ENCODE peak calls at places on chromosomes 1 and 21, in seven cellular contexts. One of them, this sample, is unnamed.

GRCh38 chr1:233368106-233368783 is 40.7 kb downstream of the MAP3K21 start:
- DNase-seq in fibroblast of the aortic adventitia: peak
- DNase-seq in GM06990: no peak
- DNase-seq in osteoblast: no peak
- DNase-seq in AG04450: no peak
- DNase-seq in NB4: no peak
- DNase-seq in left lung: no peak
- DNase-seq in this sample: peak

GRCh38 chr1:234019387-234019786 is 114.9 kb downstream of the SLC35F3 start:
- DNase-seq in AG04450: no peak
- DNase-seq in NB4: no peak
- DNase-seq in GM06990: no peak
- DNase-seq in fibroblast of the aortic adventitia: no peak
- DNase-seq in left lung: no peak
- DNase-seq in osteoblast: no peak
- DNase-seq in this sample: no peak

GRCh38 chr21:35476616-35477395 is 427.7 kb upstream of the RUNX1 start:
- DNase-seq in AG04450: peak
- DNase-seq in GM06990: no peak
- DNase-seq in osteoblast: no peak
- DNase-seq in fibroblast of the aortic adventitia: peak
- DNase-seq in left lung: no peak
- DNase-seq in NB4: no peak
- DNase-seq in this sample: peak

GRCh38 chr1:162145966-162146696 is 76.6 kb downstream of the NOS1AP start:
- DNase-seq in osteoblast: no peak
- DNase-seq in fibroblast of the aortic adventitia: no peak
- DNase-seq in AG04450: no peak
- DNase-seq in GM06990: no peak
- DNase-seq in NB4: no peak
- DNase-seq in left lung: no peak
- DNase-seq in this sample: no peak

GRCh38 chr1:199218065-199218464 is 579.2 kb downstream of the PTPRC start:
- DNase-seq in osteoblast: no peak
- DNase-seq in AG04450: no peak
- DNase-seq in left lung: peak
- DNase-seq in NB4: no peak
- DNase-seq in fibroblast of the aortic adventitia: no peak
- DNase-seq in GM06990: no peak
- DNase-seq in this sample: no peak

GRCh38 chr1:77536813-77537212 is 145.6 kb downstream of the ZZZ3 start:
- DNase-seq in fibroblast of the aortic adventitia: peak
- DNase-seq in osteoblast: peak
- DNase-seq in left lung: no peak
- DNase-seq in NB4: no peak
- DNase-seq in GM06990: no peak
- DNase-seq in AG04450: peak
- DNase-seq in this sample: peak

GRCh38 chr1:30323841-30324240 is 399.5 kb downstream of the MATN1 start:
- DNase-seq in AG04450: no peak
- DNase-seq in left lung: no peak
- DNase-seq in NB4: no peak
- DNase-seq in osteoblast: no peak
- DNase-seq in GM06990: no peak
- DNase-seq in fibroblast of the aortic adventitia: no peak
- DNase-seq in this sample: no peak

GRCh38 chr1:178958491-178958890 is 67.2 kb upstream of the FAM20B start:
- DNase-seq in fibroblast of the aortic adventitia: no peak
- DNase-seq in GM06990: no peak
- DNase-seq in left lung: no peak
- DNase-seq in AG04450: no peak
- DNase-seq in NB4: no peak
- DNase-seq in osteoblast: no peak
- DNase-seq in this sample: no peak

GRCh38 chr1:2640626-2641025 is 7.8 kb upstream of the MMEL1 start:
- DNase-seq in GM06990: no peak
- DNase-seq in AG04450: no peak
- DNase-seq in left lung: no peak
- DNase-seq in fibroblast of the aortic adventitia: no peak
- DNase-seq in osteoblast: peak
- DNase-seq in NB4: no peak
- DNase-seq in this sample: peak

DNA sequence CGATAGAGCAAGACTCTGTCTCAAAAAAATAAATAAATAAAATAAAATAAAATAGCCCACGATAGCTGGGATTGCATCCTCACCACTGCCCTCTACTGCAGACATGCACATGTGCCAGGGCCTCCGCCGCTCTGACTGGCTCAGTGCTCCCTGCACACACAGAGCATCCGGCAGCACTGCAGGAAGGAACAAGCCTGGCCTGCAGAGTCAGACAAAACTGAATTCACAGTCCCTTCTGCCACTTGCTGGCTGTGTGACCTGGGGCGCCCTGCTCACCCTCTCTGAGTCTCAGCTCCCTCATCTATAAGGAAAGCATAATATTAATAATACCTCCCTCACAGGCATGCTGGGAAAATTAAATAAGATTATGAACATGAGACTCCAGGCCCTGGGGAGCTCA is 35.4 kb downstream of the CSMD2 start:
- DNase-seq in NB4: no peak
- DNase-seq in AG04450: no peak
- DNase-seq in left lung: no peak
- DNase-seq in GM06990: no peak
- DNase-seq in osteoblast: no peak
- DNase-seq in fibroblast of the aortic adventitia: no peak
- DNase-seq in this sample: no peak
- TF ChIP-seq CTCF in NB4: no peak
- TF ChIP-seq CTCF in AG04450: no peak
- TF ChIP-seq CTCF in left lung: no peak
- TF ChIP-seq CTCF in GM06990: no peak
- TF ChIP-seq CTCF in osteoblast: no peak
- TF ChIP-seq CTCF in fibroblast of the aortic adventitia: no peak
- TF ChIP-seq CTCF in this sample: no peak

GRCh38 chr1:228037401-228038386 is 30.9 kb downstream of the WNT3A start:
- DNase-seq in left lung: no peak
- DNase-seq in osteoblast: peak
- DNase-seq in NB4: no peak
- DNase-seq in GM06990: peak
- DNase-seq in AG04450: no peak
- DNase-seq in fibroblast of the aortic adventitia: no peak
- DNase-seq in this sample: no peak
- H3K4me3 ChIP-seq in left lung: peak
- H3K4me3 ChIP-seq in osteoblast: no peak
- H3K4me3 ChIP-seq in NB4: no peak
- H3K4me3 ChIP-seq in GM06990: peak
- H3K4me3 ChIP-seq in AG04450: no peak
- H3K4me3 ChIP-seq in fibroblast of the aortic adventitia: no peak
- H3K4me3 ChIP-seq in this sample: no peak

GRCh38 chr1:46530791-46531409 is 20.5 kb downstream of the KNCN start:
- DNase-seq in osteoblast: peak
- DNase-seq in NB4: no peak
- DNase-seq in AG04450: no peak
- DNase-seq in GM06990: no peak
- DNase-seq in left lung: peak
- DNase-seq in fibroblast of the aortic adventitia: no peak
- DNase-seq in this sample: no peak
- TF ChIP-seq CTCF in osteoblast: no peak
- TF ChIP-seq CTCF in NB4: no peak
- TF ChIP-seq CTCF in AG04450: peak
- TF ChIP-seq CTCF in GM06990: no peak
- TF ChIP-seq CTCF in left lung: no peak
- TF ChIP-seq CTCF in fibroblast of the aortic adventitia: peak
- TF ChIP-seq CTCF in this sample: peak

DNA sequence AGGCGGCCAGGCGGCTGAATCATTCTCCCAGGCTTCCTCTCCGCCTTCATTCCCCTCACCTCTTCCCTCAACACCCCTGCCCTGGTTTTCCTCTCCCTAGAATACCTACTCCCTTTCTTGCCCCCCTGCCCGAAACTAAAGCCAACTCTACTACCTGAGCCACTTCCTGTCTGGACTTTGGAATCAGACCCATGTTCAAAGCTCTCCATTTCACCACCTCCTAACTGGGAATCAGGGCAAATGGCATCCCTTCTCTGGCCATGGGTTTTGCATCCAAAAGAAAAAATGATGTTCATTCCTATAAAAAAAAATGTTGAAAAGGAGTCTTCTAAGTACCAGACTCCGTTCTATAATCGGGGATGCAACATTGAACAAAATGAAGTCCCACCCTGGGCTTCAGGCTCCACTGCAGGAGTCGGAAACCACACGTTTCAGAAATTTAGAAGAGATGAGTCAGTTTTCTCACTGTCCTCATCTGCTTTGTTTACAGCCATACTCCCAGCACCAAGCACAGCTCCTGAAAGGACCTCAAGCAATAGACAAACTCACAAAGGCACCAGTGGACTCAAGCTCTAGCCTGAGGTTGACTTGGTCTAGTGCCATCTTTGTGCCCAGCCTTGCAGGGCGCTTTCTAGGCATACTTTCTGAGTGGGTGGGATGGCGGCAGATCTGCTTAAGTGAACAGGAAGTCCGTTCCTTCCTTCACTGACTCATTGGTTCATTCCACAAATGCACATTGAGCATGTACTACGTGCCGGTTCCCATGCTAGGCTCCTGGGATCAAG is 176.2 kb downstream of the IGSF21 start:
- DNase-seq in osteoblast: peak
- DNase-seq in AG04450: no peak
- DNase-seq in left lung: no peak
- DNase-seq in GM06990: peak
- DNase-seq in NB4: no peak
- DNase-seq in fibroblast of the aortic adventitia: no peak
- DNase-seq in this sample: no peak
- H3K4me3 ChIP-seq in osteoblast: no peak
- H3K4me3 ChIP-seq in AG04450: no peak
- H3K4me3 ChIP-seq in left lung: no peak
- H3K4me3 ChIP-seq in GM06990: peak
- H3K4me3 ChIP-seq in NB4: no peak
- H3K4me3 ChIP-seq in fibroblast of the aortic adventitia: no peak
- H3K4me3 ChIP-seq in this sample: no peak

DNA sequence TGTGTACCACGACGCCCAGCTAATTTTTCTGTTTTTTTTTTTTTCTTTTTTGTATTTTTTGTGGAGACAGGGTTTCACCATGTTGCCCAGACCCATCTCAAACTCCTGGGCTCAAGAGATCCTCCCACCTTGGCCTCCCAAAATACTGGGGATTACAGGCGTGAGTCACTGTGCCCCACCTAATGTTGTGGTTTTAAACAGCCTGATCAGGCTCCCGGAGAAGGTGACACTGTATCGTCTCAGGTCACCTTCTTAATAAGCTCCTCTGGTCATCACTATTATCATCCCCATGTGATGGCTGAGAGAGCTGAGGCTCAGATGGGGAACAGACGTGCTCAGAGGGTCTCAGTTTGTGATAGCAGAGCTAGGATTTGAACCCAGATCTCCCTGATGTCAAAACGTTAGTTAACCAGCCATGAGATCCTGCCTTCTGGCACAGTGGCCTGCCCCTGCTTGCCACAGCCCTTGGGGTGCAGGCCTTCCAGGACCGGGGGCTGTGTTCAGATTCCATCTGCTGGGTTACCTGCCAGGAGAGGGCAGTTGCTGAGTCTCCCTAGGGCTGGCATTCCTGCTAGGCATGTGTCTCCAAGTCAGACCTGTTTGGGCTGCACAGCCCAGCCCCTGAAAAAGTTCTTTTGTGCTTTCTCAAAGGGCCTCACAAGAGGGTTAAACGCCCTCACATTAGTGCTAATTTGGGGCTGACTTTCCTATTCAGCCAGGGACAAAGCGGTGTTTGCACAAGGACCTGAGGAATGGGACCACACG is 32.7 kb upstream of the GRHL3 start:
- DNase-seq in fibroblast of the aortic adventitia: no peak
- DNase-seq in left lung: no peak
- DNase-seq in GM06990: no peak
- DNase-seq in NB4: no peak
- DNase-seq in osteoblast: no peak
- DNase-seq in AG04450: no peak
- DNase-seq in this sample: no peak
- TF ChIP-seq CTCF in fibroblast of the aortic adventitia: no peak
- TF ChIP-seq CTCF in left lung: no peak
- TF ChIP-seq CTCF in GM06990: no peak
- TF ChIP-seq CTCF in NB4: no peak
- TF ChIP-seq CTCF in osteoblast: no peak
- TF ChIP-seq CTCF in AG04450: no peak
- TF ChIP-seq CTCF in this sample: no peak

DNA sequence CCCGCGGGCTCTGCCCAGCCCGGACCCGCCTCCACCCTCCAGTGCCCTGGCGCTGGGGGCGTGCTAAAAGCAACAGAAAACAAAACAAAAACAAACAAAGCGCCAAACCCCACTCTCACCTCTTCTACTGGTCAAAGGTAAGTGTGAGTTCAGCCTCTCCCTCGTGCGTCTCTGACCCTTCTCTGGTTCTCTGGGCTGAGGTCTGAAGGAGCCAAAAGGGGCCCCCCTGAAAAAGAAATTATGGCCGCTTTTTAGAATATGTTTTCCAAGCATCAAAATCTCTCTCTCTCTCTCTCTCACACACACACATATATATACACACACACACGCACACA is 133.5 kb upstream of the DPYD start:
- DNase-seq in fibroblast of the aortic adventitia: no peak
- DNase-seq in GM06990: no peak
- DNase-seq in left lung: no peak
- DNase-seq in NB4: no peak
- DNase-seq in osteoblast: no peak
- DNase-seq in AG04450: no peak
- DNase-seq in this sample: no peak
- H3K4me3 ChIP-seq in fibroblast of the aortic adventitia: no peak
- H3K4me3 ChIP-seq in GM06990: no peak
- H3K4me3 ChIP-seq in left lung: peak
- H3K4me3 ChIP-seq in NB4: no peak
- H3K4me3 ChIP-seq in osteoblast: peak
- H3K4me3 ChIP-seq in AG04450: peak
- H3K4me3 ChIP-seq in this sample: peak

DNA sequence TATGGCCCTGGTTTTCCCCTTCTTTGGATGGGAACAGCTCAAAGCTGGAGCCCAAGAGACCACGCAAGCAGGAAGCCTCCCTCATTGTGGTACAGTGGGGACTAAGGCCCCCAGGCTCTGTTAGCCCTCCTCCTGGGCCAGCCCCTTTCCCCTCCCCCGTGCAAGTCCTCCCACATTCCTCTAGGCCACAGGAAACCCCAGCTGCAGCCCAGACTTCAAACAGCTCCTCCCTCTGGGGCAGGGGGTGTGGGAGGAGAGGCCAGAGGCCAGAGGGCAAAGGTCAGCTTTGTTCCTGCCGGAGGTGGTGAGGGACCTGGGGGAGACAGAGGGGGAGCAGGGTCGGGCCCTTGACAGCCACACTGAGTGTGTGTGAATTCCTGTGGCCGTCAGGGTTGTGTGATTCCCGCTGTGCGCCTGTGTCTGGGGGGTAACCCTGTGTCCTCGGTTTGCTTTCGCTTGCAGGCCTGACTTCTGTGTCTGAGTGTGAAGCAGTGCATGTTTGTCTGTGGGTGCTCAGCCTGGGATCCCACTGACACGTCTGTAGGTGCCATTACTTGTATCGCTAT is 3.4 kb upstream of the AHDC1 start:
- DNase-seq in left lung: peak
- DNase-seq in NB4: peak
- DNase-seq in fibroblast of the aortic adventitia: no peak
- DNase-seq in AG04450: no peak
- DNase-seq in osteoblast: peak
- DNase-seq in GM06990: no peak
- DNase-seq in this sample: no peak
- TF ChIP-seq CTCF in left lung: no peak
- TF ChIP-seq CTCF in NB4: no peak
- TF ChIP-seq CTCF in fibroblast of the aortic adventitia: no peak
- TF ChIP-seq CTCF in AG04450: no peak
- TF ChIP-seq CTCF in osteoblast: no peak
- TF ChIP-seq CTCF in GM06990: no peak
- TF ChIP-seq CTCF in this sample: no peak

GRCh38 chr1:149926296-149926695 is 1.3 kb downstream of the SF3B4 start:
- DNase-seq in left lung: no peak
- DNase-seq in NB4: no peak
- DNase-seq in GM06990: no peak
- DNase-seq in AG04450: no peak
- DNase-seq in fibroblast of the aortic adventitia: no peak
- DNase-seq in osteoblast: no peak
- DNase-seq in this sample: no peak
- H3K4me3 ChIP-seq in left lung: peak
- H3K4me3 ChIP-seq in NB4: peak
- H3K4me3 ChIP-seq in GM06990: peak
- H3K4me3 ChIP-seq in AG04450: peak
- H3K4me3 ChIP-seq in fibroblast of the aortic adventitia: peak
- H3K4me3 ChIP-seq in osteoblast: peak
- H3K4me3 ChIP-seq in this sample: peak